ENCODE peak calls at places on chromosome 11, in four cellular contexts. One of them, this sample, is unnamed.

GRCh38 chr11:59660621-59661020 is 8.2 kb downstream of the PATL1 start:
- DNase-seq in CD8-positive, alpha-beta memory T cell: no peak
- DNase-seq in naive thymus-derived CD4-positive, alpha-beta T cell: no peak
- DNase-seq in breast epithelium: no peak
- DNase-seq in this sample: no peak

GRCh38 chr11:4118107-4118506 is 23.5 kb downstream of the RRM1 start:
- DNase-seq in breast epithelium: no peak
- DNase-seq in naive thymus-derived CD4-positive, alpha-beta T cell: no peak
- DNase-seq in CD8-positive, alpha-beta memory T cell: no peak
- DNase-seq in this sample: no peak

GRCh38 chr11:75311858-75312288 is 39.6 kb downstream of the ARRB1 start:
- DNase-seq in naive thymus-derived CD4-positive, alpha-beta T cell: no peak
- DNase-seq in CD8-positive, alpha-beta memory T cell: no peak
- DNase-seq in breast epithelium: no peak
- DNase-seq in this sample: peak; percentile 21

GRCh38 chr11:104036603-104037394 is at the start of gene DDI1:
- DNase-seq in breast epithelium: no peak
- DNase-seq in CD8-positive, alpha-beta memory T cell: no peak
- DNase-seq in naive thymus-derived CD4-positive, alpha-beta T cell: no peak
- DNase-seq in this sample: no peak

GRCh38 chr11:57303990-57304579 is 20.7 kb downstream of the TNKS1BP1 start:
- DNase-seq in breast epithelium: no peak
- DNase-seq in naive thymus-derived CD4-positive, alpha-beta T cell: no peak
- DNase-seq in CD8-positive, alpha-beta memory T cell: no peak
- DNase-seq in this sample: no peak

GRCh38 chr11:86151188-86152005 is 82.5 kb upstream of the PICALM start:
- DNase-seq in CD8-positive, alpha-beta memory T cell: no peak
- DNase-seq in naive thymus-derived CD4-positive, alpha-beta T cell: no peak
- DNase-seq in breast epithelium: no peak
- DNase-seq in this sample: peak; percentile 52

GRCh38 chr11:65868076-65868667 is 4.4 kb downstream of the EFEMP2 start:
- DNase-seq in CD8-positive, alpha-beta memory T cell: peak; percentile 57
- DNase-seq in breast epithelium: no peak
- DNase-seq in naive thymus-derived CD4-positive, alpha-beta T cell: no peak
- DNase-seq in this sample: no peak

GRCh38 chr11:3092603-3093141 is 35.4 kb upstream of the CARS1 start:
- DNase-seq in naive thymus-derived CD4-positive, alpha-beta T cell: no peak
- DNase-seq in CD8-positive, alpha-beta memory T cell: no peak
- DNase-seq in breast epithelium: no peak
- DNase-seq in this sample: no peak

GRCh38 chr11:10076458-10077141 is 217.4 kb downstream of the SBF2 start:
- DNase-seq in breast epithelium: no peak
- DNase-seq in naive thymus-derived CD4-positive, alpha-beta T cell: peak; percentile 1
- DNase-seq in CD8-positive, alpha-beta memory T cell: peak; percentile 46
- DNase-seq in this sample: no peak

GRCh38 chr11:100557830-100558611 is 129.1 kb upstream of the ARHGAP42 start:
- DNase-seq in breast epithelium: no peak
- DNase-seq in naive thymus-derived CD4-positive, alpha-beta T cell: no peak
- DNase-seq in CD8-positive, alpha-beta memory T cell: no peak
- DNase-seq in this sample: no peak

GRCh38 chr11:2887526-2888195 is 2.1 kb upstream of the CDKN1C start:
- DNase-seq in breast epithelium: no peak
- DNase-seq in naive thymus-derived CD4-positive, alpha-beta T cell: no peak
- DNase-seq in CD8-positive, alpha-beta memory T cell: no peak
- DNase-seq in this sample: no peak

GRCh38 chr11:70548976-70549375 is 150.6 kb downstream of the CTTN start:
- DNase-seq in breast epithelium: no peak
- DNase-seq in CD8-positive, alpha-beta memory T cell: no peak
- DNase-seq in naive thymus-derived CD4-positive, alpha-beta T cell: no peak
- DNase-seq in this sample: no peak

GRCh38 chr11:117180020-117180419 is 1.5 kb downstream of the SIDT2 start:
- DNase-seq in breast epithelium: no peak
- DNase-seq in CD8-positive, alpha-beta memory T cell: no peak
- DNase-seq in naive thymus-derived CD4-positive, alpha-beta T cell: no peak
- DNase-seq in this sample: no peak

GRCh38 chr11:1916132-1916985 is 3.1 kb upstream of the TNNT3 start:
- DNase-seq in breast epithelium: no peak
- DNase-seq in naive thymus-derived CD4-positive, alpha-beta T cell: no peak
- DNase-seq in CD8-positive, alpha-beta memory T cell: no peak
- DNase-seq in this sample: no peak

GRCh38 chr11:79400717-79401330 is 40.0 kb downstream of the TENM4 start:
- DNase-seq in CD8-positive, alpha-beta memory T cell: no peak
- DNase-seq in naive thymus-derived CD4-positive, alpha-beta T cell: no peak
- DNase-seq in breast epithelium: no peak
- DNase-seq in this sample: no peak

GRCh38 chr11:129236850-129237249 is 44.7 kb upstream of the ARHGAP32 start:
- DNase-seq in CD8-positive, alpha-beta memory T cell: no peak
- DNase-seq in naive thymus-derived CD4-positive, alpha-beta T cell: no peak
- DNase-seq in breast epithelium: no peak
- DNase-seq in this sample: no peak

GRCh38 chr11:72814831-72815618 is 814 bp downstream of the ATG16L2 start:
- DNase-seq in CD8-positive, alpha-beta memory T cell: peak; percentile 70
- DNase-seq in naive thymus-derived CD4-positive, alpha-beta T cell: peak; percentile 53
- DNase-seq in breast epithelium: no peak
- DNase-seq in this sample: no peak

GRCh38 chr11:17135934-17136683 is 58.6 kb upstream of the RPS13 start:
- DNase-seq in breast epithelium: no peak
- DNase-seq in CD8-positive, alpha-beta memory T cell: no peak
- DNase-seq in naive thymus-derived CD4-positive, alpha-beta T cell: no peak
- DNase-seq in this sample: no peak

GRCh38 chr11:102111787-102112653 is 1.8 kb downstream of the YAP1 start:
- DNase-seq in naive thymus-derived CD4-positive, alpha-beta T cell: peak; percentile 12
- DNase-seq in breast epithelium: no peak
- DNase-seq in CD8-positive, alpha-beta memory T cell: no peak
- DNase-seq in this sample: no peak

GRCh38 chr11:72208281-72208680 is 8.3 kb upstream of the FOLR2 start:
- DNase-seq in breast epithelium: no peak
- DNase-seq in CD8-positive, alpha-beta memory T cell: no peak
- DNase-seq in naive thymus-derived CD4-positive, alpha-beta T cell: no peak
- DNase-seq in this sample: no peak

GRCh38 chr11:30741039-30741550 is 154.9 kb upstream of the MPPED2 start:
- DNase-seq in naive thymus-derived CD4-positive, alpha-beta T cell: no peak
- DNase-seq in CD8-positive, alpha-beta memory T cell: no peak
- DNase-seq in breast epithelium: no peak
- DNase-seq in this sample: no peak

GRCh38 chr11:46015941-46016340 is 93.5 kb downstream of the LARGE2 start:
- DNase-seq in breast epithelium: no peak
- DNase-seq in naive thymus-derived CD4-positive, alpha-beta T cell: no peak
- DNase-seq in CD8-positive, alpha-beta memory T cell: no peak
- DNase-seq in this sample: no peak

GRCh38 chr11:123546515-123546914 is 107.9 kb downstream of the SCN3B start:
- DNase-seq in breast epithelium: no peak
- DNase-seq in CD8-positive, alpha-beta memory T cell: no peak
- DNase-seq in naive thymus-derived CD4-positive, alpha-beta T cell: no peak
- DNase-seq in this sample: no peak

GRCh38 chr11:92929168-92930053 is 40.0 kb upstream of the MTNR1B start:
- DNase-seq in breast epithelium: no peak
- DNase-seq in CD8-positive, alpha-beta memory T cell: no peak
- DNase-seq in naive thymus-derived CD4-positive, alpha-beta T cell: no peak
- DNase-seq in this sample: no peak

GRCh38 chr11:134645576-134645975 is 233.5 kb upstream of the B3GAT1 start:
- DNase-seq in breast epithelium: no peak
- DNase-seq in naive thymus-derived CD4-positive, alpha-beta T cell: no peak
- DNase-seq in CD8-positive, alpha-beta memory T cell: no peak
- DNase-seq in this sample: no peak

GRCh38 chr11:30579348-30579747 is 6.8 kb downstream of the MPPED2 start:
- DNase-seq in naive thymus-derived CD4-positive, alpha-beta T cell: no peak
- DNase-seq in breast epithelium: no peak
- DNase-seq in CD8-positive, alpha-beta memory T cell: no peak
- DNase-seq in this sample: no peak

GRCh38 chr11:105244157-105244820 is 104.7 kb upstream of the CARD18 start:
- DNase-seq in breast epithelium: no peak
- DNase-seq in CD8-positive, alpha-beta memory T cell: no peak
- DNase-seq in naive thymus-derived CD4-positive, alpha-beta T cell: no peak
- DNase-seq in this sample: no peak

GRCh38 chr11:75815345-75815983 is 454 bp downstream of the UVRAG start:
- DNase-seq in CD8-positive, alpha-beta memory T cell: peak; percentile 64
- DNase-seq in breast epithelium: peak; percentile 63
- DNase-seq in naive thymus-derived CD4-positive, alpha-beta T cell: no peak
- DNase-seq in this sample: no peak

GRCh38 chr11:78656327-78656726 is 81.7 kb upstream of the NARS2 start:
- DNase-seq in CD8-positive, alpha-beta memory T cell: no peak
- DNase-seq in breast epithelium: no peak
- DNase-seq in naive thymus-derived CD4-positive, alpha-beta T cell: no peak
- DNase-seq in this sample: no peak

GRCh38 chr11:36467913-36468312 is 42.2 kb downstream of the TRAF6 start:
- DNase-seq in CD8-positive, alpha-beta memory T cell: no peak
- DNase-seq in naive thymus-derived CD4-positive, alpha-beta T cell: no peak
- DNase-seq in breast epithelium: no peak
- DNase-seq in this sample: no peak

GRCh38 chr11:114650661-114651060 is 27.7 kb upstream of the NXPE2 start:
- DNase-seq in CD8-positive, alpha-beta memory T cell: no peak
- DNase-seq in breast epithelium: no peak
- DNase-seq in naive thymus-derived CD4-positive, alpha-beta T cell: no peak
- DNase-seq in this sample: no peak

GRCh38 chr11:109378049-109378448 is 43.9 kb upstream of the C11orf87 start:
- DNase-seq in CD8-positive, alpha-beta memory T cell: no peak
- DNase-seq in naive thymus-derived CD4-positive, alpha-beta T cell: no peak
- DNase-seq in breast epithelium: no peak
- DNase-seq in this sample: no peak

GRCh38 chr11:106463154-106463553 is 385.7 kb downstream of the AASDHPPT start:
- DNase-seq in breast epithelium: no peak
- DNase-seq in naive thymus-derived CD4-positive, alpha-beta T cell: no peak
- DNase-seq in CD8-positive, alpha-beta memory T cell: no peak
- DNase-seq in this sample: no peak

GRCh38 chr11:73154178-73154577 is 12.1 kb upstream of the FCHSD2 start:
- DNase-seq in CD8-positive, alpha-beta memory T cell: peak; percentile 50
- DNase-seq in naive thymus-derived CD4-positive, alpha-beta T cell: peak; percentile 29
- DNase-seq in breast epithelium: no peak
- DNase-seq in this sample: peak; percentile 4

GRCh38 chr11:6248248-6248647 is 9.4 kb downstream of the CNGA4 start:
- DNase-seq in CD8-positive, alpha-beta memory T cell: no peak
- DNase-seq in naive thymus-derived CD4-positive, alpha-beta T cell: no peak
- DNase-seq in breast epithelium: no peak
- DNase-seq in this sample: no peak

GRCh38 chr11:76628408-76628947 is 42.1 kb downstream of the LRRC32 start:
- DNase-seq in CD8-positive, alpha-beta memory T cell: no peak
- DNase-seq in breast epithelium: no peak
- DNase-seq in naive thymus-derived CD4-positive, alpha-beta T cell: no peak
- DNase-seq in this sample: no peak

GRCh38 chr11:2681408-2682145 is 18.2 kb downstream of the KCNQ1OT1 start:
- DNase-seq in naive thymus-derived CD4-positive, alpha-beta T cell: no peak
- DNase-seq in CD8-positive, alpha-beta memory T cell: no peak
- DNase-seq in breast epithelium: no peak
- DNase-seq in this sample: no peak

GRCh38 chr11:27217948-27218410 is 145.0 kb downstream of the CCDC34 start:
- DNase-seq in CD8-positive, alpha-beta memory T cell: no peak
- DNase-seq in breast epithelium: no peak
- DNase-seq in naive thymus-derived CD4-positive, alpha-beta T cell: no peak
- DNase-seq in this sample: no peak
- H3K27ac ChIP-seq in CD8-positive, alpha-beta memory T cell: no peak overlapping the region
- H3K27ac ChIP-seq in breast epithelium: no peak overlapping the region
- H3K27ac ChIP-seq in naive thymus-derived CD4-positive, alpha-beta T cell: no peak overlapping the region
- H3K27ac ChIP-seq in this sample: no peak overlapping the region

GRCh38 chr11:47330002-47330911 is 22.2 kb downstream of the MYBPC3 start:
- DNase-seq in naive thymus-derived CD4-positive, alpha-beta T cell: no peak
- DNase-seq in breast epithelium: no peak
- DNase-seq in CD8-positive, alpha-beta memory T cell: no peak
- DNase-seq in this sample: no peak
- H3K27ac ChIP-seq in naive thymus-derived CD4-positive, alpha-beta T cell: no peak overlapping the region
- H3K27ac ChIP-seq in breast epithelium: peak overlapping the region; percentile 54
- H3K27ac ChIP-seq in CD8-positive, alpha-beta memory T cell: no peak overlapping the region
- H3K27ac ChIP-seq in this sample: no peak overlapping the region

GRCh38 chr11:64409707-64410395 is 50.9 kb downstream of the RPS6KA4 start:
- DNase-seq in breast epithelium: no peak
- DNase-seq in naive thymus-derived CD4-positive, alpha-beta T cell: no peak
- DNase-seq in CD8-positive, alpha-beta memory T cell: no peak
- DNase-seq in this sample: no peak

GRCh38 chr11:64407221-64407620 is 48.3 kb downstream of the RPS6KA4 start:
- DNase-seq in naive thymus-derived CD4-positive, alpha-beta T cell: no peak
- DNase-seq in breast epithelium: no peak
- DNase-seq in CD8-positive, alpha-beta memory T cell: no peak
- DNase-seq in this sample: no peak

GRCh38 chr11:64409278-64409677 is 50.3 kb downstream of the RPS6KA4 start:
- DNase-seq in CD8-positive, alpha-beta memory T cell: no peak
- DNase-seq in naive thymus-derived CD4-positive, alpha-beta T cell: no peak
- DNase-seq in breast epithelium: no peak
- DNase-seq in this sample: no peak

GRCh38 chr11:64407630-64408029 is 48.7 kb downstream of the RPS6KA4 start:
- DNase-seq in CD8-positive, alpha-beta memory T cell: no peak
- DNase-seq in breast epithelium: no peak
- DNase-seq in naive thymus-derived CD4-positive, alpha-beta T cell: no peak
- DNase-seq in this sample: no peak

GRCh38 chr11:64406221-64406946 is 47.4 kb downstream of the RPS6KA4 start:
- DNase-seq in CD8-positive, alpha-beta memory T cell: no peak
- DNase-seq in breast epithelium: no peak
- DNase-seq in naive thymus-derived CD4-positive, alpha-beta T cell: no peak
- DNase-seq in this sample: no peak
- H3K27ac ChIP-seq in CD8-positive, alpha-beta memory T cell: no peak overlapping the region
- H3K27ac ChIP-seq in breast epithelium: no peak overlapping the region
- H3K27ac ChIP-seq in naive thymus-derived CD4-positive, alpha-beta T cell: no peak overlapping the region
- H3K27ac ChIP-seq in this sample: no peak overlapping the region

DNA sequence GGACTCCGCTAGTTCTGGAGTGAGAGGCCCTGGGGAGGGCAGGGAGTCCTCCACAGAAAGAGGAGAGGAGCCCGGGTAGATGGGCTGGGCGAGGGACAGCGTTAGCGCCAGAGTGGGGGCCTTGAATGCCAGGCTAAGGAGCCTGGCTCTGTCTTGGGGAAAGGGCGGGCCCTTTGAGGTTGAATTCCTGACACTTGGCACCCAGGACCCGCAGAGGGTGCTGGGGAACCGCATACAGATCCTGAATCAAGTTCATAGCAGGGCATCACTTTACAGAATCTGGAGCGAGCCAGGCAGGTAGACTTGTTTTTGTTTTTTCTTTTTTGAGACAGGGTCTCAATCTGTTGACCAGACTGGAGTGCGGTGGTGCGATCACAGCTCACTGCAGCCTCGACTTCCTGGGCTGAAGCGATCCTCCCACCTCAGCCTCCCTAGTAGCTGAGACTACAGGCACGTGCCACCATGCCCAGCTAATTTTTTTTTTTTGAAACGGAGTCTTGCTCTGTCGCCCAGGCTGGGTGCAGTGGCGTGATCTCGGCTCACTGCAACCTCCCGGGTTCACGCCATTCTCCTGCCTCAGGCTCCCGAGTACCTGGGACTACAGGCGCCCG is 6.0 kb downstream of the CARNS1 start:
- DNase-seq in CD8-positive, alpha-beta memory T cell: no peak
- DNase-seq in naive thymus-derived CD4-positive, alpha-beta T cell: no peak
- DNase-seq in breast epithelium: no peak
- DNase-seq in this sample: no peak
- H3K27ac ChIP-seq in CD8-positive, alpha-beta memory T cell: no peak overlapping the region
- H3K27ac ChIP-seq in naive thymus-derived CD4-positive, alpha-beta T cell: peak overlapping the region; percentile 77
- H3K27ac ChIP-seq in breast epithelium: peak overlapping the region; percentile 90
- H3K27ac ChIP-seq in this sample: no peak overlapping the region